ENCODE peak calls at places on chromosome 4, in four cellular contexts. U, F, H and A are unnamed samples.

GRCh38 chr4:77308843-77309242 is 151.8 kb downstream of the CCNG2 start:
- DNase-seq in U (peak; percentile 44), F (no peak), H (peak; percentile 31), A (peak; percentile 10)

GRCh38 chr4:78776031-78776728 is at the start of gene BMP2K:
- DNase-seq in H (peak; percentile 57), U (peak; percentile 86), F (no peak), A (peak; percentile 27)

GRCh38 chr4:112523008-112523440 is 7.0 kb upstream of the NEUROG2 start:
- DNase-seq in H (no peak), U (peak; percentile 70), F (no peak), A (no peak)

GRCh38 chr4:140653718-140654515 is 85.2 kb upstream of the UCP1 start:
- DNase-seq in U (no peak), H (no peak), F (no peak), A (no peak)

GRCh38 chr4:18318682-18319410 is 297.3 kb upstream of the LCORL start:
- DNase-seq in F (no peak), U (peak; percentile 2), H (no peak), A (no peak)

GRCh38 chr4:150232029-150232428 is 153.8 kb downstream of the DCLK2 start:
- DNase-seq in H (no peak), U (no peak), F (no peak), A (no peak)

GRCh38 chr4:89029591-89029990 is 27.4 kb downstream of the FAM13A start:
- DNase-seq in H (no peak), U (no peak), F (no peak), A (no peak)

GRCh38 chr4:88960576-88960975 is 96.4 kb downstream of the FAM13A start:
- DNase-seq in H (no peak), F (no peak), U (no peak), A (no peak)

GRCh38 chr4:48985976-48986653 is at the start of gene CWH43:
- DNase-seq in U (no peak), H (no peak), F (no peak), A (no peak)

GRCh38 chr4:183255487-183255886 is 64.6 kb downstream of the CLDN22 start:
- DNase-seq in U (no peak), F (no peak), H (no peak), A (no peak)

GRCh38 chr4:86977621-86978184 is 42.9 kb downstream of the AFF1 start:
- DNase-seq in F (peak; percentile 24), U (no peak), H (peak; percentile 96), A (peak; percentile 73)

GRCh38 chr4:16627999-16628398 is 270.4 kb downstream of the LDB2 start:
- DNase-seq in U (no peak), F (no peak), H (no peak), A (no peak)

GRCh38 chr4:125705681-125706080 is 390.9 kb downstream of the FAT4 start:
- DNase-seq in F (no peak), H (no peak), U (no peak), A (no peak)

GRCh38 chr4:177975315-177975714 is 533.1 kb upstream of the AGA start:
- DNase-seq in U (no peak), F (no peak), H (no peak), A (no peak)

GRCh38 chr4:177974461-177974860 is 532.2 kb upstream of the AGA start:
- DNase-seq in H (no peak), F (no peak), U (no peak), A (no peak)
- TF ChIP-seq TCF7L2 in H (no peak), F (no peak), U (no peak), A (no peak)

GRCh38 chr4:8854866-8855265 is 16.8 kb downstream of the HMX1 start:
- DNase-seq in H (no peak), F (no peak), U (no peak), A (no peak)
- TF ChIP-seq TCF7L2 in H (no peak), F (no peak), U (no peak), A (no peak)

DNA sequence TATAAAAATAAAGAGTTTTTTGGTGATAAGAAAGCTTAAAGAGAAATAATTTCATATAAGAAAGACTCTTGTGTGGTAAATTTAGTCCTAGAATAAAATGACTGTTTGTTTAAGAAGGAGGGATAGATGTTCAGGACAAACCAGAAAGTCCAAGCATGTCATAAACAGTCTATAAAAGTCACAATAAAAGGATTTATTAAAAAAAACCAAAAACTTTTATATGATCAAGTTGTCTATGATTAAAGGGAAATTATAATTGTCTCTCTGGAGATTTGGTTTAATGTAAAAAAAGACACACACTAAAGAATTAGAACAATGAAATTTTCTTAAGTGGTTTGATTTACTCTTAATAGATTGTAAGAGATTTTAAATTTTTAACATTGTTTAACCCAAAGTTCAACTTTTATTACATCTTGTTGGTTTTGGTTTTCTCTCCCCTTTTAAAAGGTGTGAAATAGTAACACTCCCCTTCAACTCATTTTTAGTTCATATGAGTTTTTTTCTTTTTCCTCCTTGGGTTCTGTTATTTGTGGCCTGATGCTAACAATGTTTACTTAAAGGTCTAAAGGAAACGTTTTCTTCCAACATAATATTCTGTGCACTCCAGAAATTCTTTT is 89.7 kb downstream of the PDHA2 start:
- DNase-seq in H (no peak), F (no peak), U (peak; percentile 1), A (peak; percentile 16)
- TF ChIP-seq TCF7L2 in H (no peak), F (no peak), U (no peak), A (no peak)

DNA sequence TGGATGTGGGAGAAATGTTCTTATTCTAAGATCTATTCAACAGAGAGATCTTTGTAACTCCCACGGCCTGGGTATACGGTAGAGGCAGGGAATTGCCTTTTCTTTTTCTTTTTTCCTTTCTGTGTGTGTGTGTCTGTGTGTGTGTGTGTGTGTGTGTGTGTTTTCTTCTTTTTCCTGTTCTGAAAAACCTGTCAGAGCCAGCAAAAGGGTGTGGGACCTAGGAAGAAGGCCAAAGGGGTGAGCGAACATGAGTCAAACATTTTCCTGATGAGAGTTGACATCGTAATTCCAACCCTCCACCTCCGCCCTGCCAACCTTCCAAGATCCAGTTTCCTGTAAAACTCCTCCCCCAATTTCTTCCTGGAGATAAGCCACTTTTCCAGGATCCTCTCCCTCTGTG is 2.8 kb upstream of the CHIC2 start:
- DNase-seq in U (no peak), F (no peak), H (no peak), A (peak; percentile 60)
- TF ChIP-seq TCF7L2 in U (no peak), F (no peak), H (no peak), A (no peak)

GRCh38 chr4:11821774-11822430 is 393.2 kb upstream of the HS3ST1 start:
- DNase-seq in H (no peak), U (no peak), F (no peak), A (no peak)
- TF ChIP-seq TCF7L2 in H (no peak), U (no peak), F (no peak), A (no peak)

DNA sequence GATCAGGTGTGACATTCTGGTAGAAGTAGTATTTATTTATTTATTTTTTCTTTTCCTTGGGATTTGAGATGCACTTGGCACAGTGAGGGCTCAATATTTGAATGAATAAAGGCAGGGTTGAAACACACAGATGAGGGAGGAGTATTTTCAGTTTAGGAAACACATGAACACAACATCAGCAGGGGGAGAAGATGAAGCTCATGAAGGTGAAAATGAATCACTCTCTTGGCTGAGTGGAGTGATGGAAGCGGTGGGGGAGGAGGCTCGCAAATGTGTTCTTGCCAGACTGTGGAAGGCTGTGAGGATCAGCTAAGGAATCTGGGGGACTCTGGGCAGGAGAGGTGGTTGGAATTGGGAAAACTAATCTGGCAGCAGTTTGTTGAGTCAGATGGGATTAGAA is 55.3 kb downstream of the ARHGAP10 start:
- DNase-seq in F (no peak), U (no peak), H (no peak), A (no peak)
- TF ChIP-seq TCF7L2 in F (no peak), U (no peak), H (no peak), A (no peak)

DNA sequence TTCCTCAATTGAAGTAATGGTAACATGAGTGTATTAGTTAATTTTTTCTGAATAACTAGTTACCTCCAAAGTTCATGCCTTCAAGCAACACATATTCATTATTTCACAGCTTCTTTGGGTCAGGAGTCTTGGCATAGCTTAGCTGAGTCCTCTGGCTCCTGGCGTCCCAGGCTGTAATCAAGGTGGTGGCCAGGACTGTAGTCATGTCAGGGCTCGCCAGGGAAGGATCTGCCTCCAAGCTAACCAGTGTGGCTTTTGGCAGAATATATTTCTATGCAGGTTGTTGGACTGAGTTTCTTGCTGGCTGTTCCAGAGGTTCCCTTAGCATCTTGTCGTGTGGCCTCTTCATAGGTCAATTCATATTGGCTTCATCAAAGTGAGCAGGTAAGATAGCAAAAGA is 10.0 kb upstream of the HS3ST1 start:
- DNase-seq in H (no peak), U (no peak), F (no peak), A (no peak)
- TF ChIP-seq TCF7L2 in H (no peak), U (no peak), F (no peak), A (no peak)

DNA sequence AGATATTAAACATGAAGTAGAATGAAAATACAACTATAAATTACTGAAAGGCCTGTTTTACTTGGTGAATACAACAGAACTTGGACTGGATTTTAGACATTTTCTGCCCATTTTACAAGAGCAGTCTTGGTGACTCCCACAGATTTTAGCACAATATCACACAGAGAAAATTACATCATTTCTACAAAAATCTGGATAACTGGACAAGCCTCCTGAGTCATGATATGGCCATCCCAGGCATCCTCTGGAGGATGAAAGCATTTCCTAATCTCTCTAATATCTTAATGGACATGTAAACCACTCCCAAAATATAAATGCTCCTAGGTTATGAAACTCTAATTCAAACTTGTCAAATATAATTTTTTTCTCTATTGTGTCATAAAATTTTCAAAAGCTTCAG is 1170.9 kb upstream of the PCDH7 start:
- DNase-seq in H (no peak), F (no peak), U (no peak), A (no peak)
- TF ChIP-seq TCF7L2 in H (no peak), F (no peak), U (no peak), A (no peak)

DNA sequence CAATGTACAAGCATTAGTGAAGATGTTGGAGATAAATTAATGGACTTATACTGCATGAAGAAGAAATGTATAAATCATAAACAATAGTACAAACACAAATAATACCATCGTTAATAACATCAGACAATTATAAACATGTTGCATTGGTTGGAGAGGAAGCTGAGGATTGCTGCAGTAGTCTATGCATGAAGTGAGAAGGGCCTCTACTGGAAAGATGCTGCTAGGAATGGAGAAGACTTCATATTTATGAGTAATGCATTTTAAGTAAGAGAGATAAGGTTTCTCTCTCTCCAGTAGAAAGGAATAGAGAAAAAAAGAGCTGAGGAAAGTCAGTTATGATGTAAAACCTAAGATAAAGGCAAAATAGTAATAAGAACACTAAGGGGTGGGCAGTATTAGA is 247.8 kb downstream of the GRID2 start:
- DNase-seq in U (no peak), F (no peak), H (no peak), A (no peak)
- TF ChIP-seq TCF7L2 in U (no peak), F (no peak), H (no peak), A (no peak)

DNA sequence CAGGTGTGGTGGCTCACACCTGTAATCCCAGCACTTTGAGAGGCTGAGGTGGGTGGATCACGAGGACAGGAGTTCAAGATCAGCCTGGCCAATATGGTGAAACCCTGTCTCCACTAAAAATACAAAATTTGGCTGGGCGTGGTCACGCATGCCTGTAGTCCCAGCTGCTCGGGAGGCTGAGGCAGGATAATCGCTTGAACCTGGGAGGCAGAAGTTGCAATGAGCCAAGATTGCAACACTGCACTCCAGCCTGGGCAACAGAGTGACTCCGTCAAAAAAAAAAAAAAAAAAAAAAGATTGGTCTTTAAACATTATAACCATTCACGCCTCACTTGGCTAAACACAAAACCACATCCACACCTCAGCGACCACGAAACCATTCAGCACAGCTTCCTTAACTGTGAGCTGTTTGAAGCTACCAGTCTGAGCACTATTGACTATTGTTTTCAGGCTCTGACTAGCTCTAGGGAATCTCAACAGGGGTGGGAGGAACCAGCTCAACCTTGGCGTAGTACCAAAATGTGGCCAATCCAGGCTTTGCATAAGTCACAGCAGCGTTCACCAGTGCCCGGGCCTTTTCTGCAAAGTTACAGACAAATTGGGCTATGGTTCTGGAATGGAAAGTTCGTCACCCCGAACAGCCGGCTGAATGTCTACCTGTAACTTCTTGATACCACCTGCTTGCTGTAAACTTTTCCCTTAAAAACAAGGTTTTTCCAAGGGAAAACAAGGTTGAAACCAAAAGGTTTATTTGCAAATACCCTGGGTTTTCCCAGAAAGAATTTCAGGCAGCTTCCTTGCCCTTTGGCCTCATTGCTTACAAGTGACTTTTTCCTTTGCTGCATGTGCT is 73.6 kb upstream of the DHX15 start:
- DNase-seq in U (no peak), H (peak; percentile 73), F (no peak), A (peak; percentile 47)
- TF ChIP-seq TCF7L2 in U (no peak), H (no peak), F (no peak), A (no peak)